ENCODE peak calls at places on chromosomes 13 and 19, in four cellular contexts. L, P, Y and A are unnamed samples.

GRCh38 chr19:58218899-58219298 is 9.8 kb upstream of the ZNF544 start:
- DNase-seq in P (no peak), L (no peak), Y (no peak), A (no peak)

GRCh38 chr13:46968450-46968849 is 71.6 kb upstream of the HTR2A start:
- DNase-seq in Y (no peak), P (no peak), L (no peak), A (no peak)

GRCh38 chr13:112760931-112761330 is 71.1 kb downstream of the ATP11A start:
- DNase-seq in P (no peak), Y (no peak), L (no peak), A (no peak)

GRCh38 chr13:50644081-50644871 is 199.2 kb downstream of the DLEU7 start:
- DNase-seq in Y (no peak), L (no peak), P (peak), A (no peak)

GRCh38 chr19:48968813-48969218 is 3.7 kb downstream of the FTL start:
- DNase-seq in Y (no peak), P (no peak), L (no peak), A (no peak)

GRCh38 chr19:10848208-10848843 is at the start of gene C19orf38:
- DNase-seq in P (no peak), Y (no peak), L (no peak), A (no peak)

GRCh38 chr13:19957320-19958118 is 1.0 kb upstream of the ZMYM2 start:
- DNase-seq in P (peak), L (peak), Y (peak), A (peak)

GRCh38 chr19:12293771-12294307 is 844 bp downstream of the ZNF44 start:
- DNase-seq in L (peak), P (peak), Y (peak), A (peak)

GRCh38 chr13:41008349-41008980 is 10.7 kb downstream of the ELF1 start:
- DNase-seq in P (peak), Y (no peak), L (no peak), A (no peak)

GRCh38 chr19:51751655-51752054 is at the start of gene FPR1:
- DNase-seq in L (no peak), Y (no peak), P (peak), A (no peak)

GRCh38 chr19:3179739-3180293 is 1.2 kb downstream of the S1PR4 start:
- DNase-seq in P (no peak), Y (no peak), L (no peak), A (no peak)

GRCh38 chr13:41802684-41803554 is 158.0 kb downstream of the VWA8 start:
- DNase-seq in Y (no peak), P (peak), L (no peak), A (no peak)

GRCh38 chr19:18436651-18437478 is 1.1 kb downstream of the ISYNA1 start:
- DNase-seq in Y (no peak), L (peak), P (no peak), A (peak)

GRCh38 chr19:912181-913079 is 589 bp downstream of the R3HDM4 start:
- DNase-seq in L (no peak), Y (no peak), P (peak), A (no peak)

GRCh38 chr13:86080340-86080995 is 281.2 kb upstream of the SLITRK6 start:
- DNase-seq in P (no peak), Y (no peak), L (no peak), A (no peak)

GRCh38 chr13:113946409-113947181 is 27.3 kb downstream of the C13orf46 start:
- DNase-seq in L (peak), P (no peak), Y (no peak), A (no peak)

GRCh38 chr19:30557212-30557611 is 185.0 kb downstream of the ZNF536 start:
- DNase-seq in Y (no peak), P (no peak), L (no peak), A (no peak)

GRCh38 chr13:20550799-20551198 is 16.2 kb upstream of the IFT88 start:
- DNase-seq in Y (no peak), L (no peak), P (no peak), A (no peak)

GRCh38 chr19:3024509-3024869 is 4.6 kb downstream of the TLE2 start:
- DNase-seq in L (no peak), Y (no peak), P (no peak), A (no peak)

GRCh38 chr13:102191951-102192461 is 209.8 kb downstream of the FGF14 start:
- DNase-seq in L (no peak), P (peak), Y (no peak), A (no peak)

GRCh38 chr13:28237944-28238343 is 99.6 kb downstream of the PAN3 start:
- DNase-seq in L (no peak), P (no peak), Y (no peak), A (no peak)

DNA sequence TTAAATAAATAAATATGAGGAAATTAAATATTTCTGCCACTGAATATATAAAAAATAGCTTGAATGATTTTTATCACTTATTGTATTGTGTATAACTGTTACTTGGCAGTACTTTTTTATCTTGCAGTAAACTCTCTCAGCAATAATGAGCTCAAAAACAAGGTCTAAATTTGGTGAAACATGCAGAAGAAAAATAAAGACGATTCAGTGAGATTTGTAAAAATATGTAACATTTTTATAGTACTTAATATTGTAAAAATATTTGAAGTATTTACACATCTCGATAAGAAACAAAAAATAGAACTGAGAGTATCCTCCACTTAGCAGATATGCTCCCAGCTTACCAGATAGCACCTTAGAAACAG is 120.6 kb upstream of the MLNR start:
- DNase-seq in P (no peak), Y (no peak), L (no peak), A (no peak)
- TF ChIP-seq CTCF in P (no peak), Y (no peak), L (no peak), A (no peak)

DNA sequence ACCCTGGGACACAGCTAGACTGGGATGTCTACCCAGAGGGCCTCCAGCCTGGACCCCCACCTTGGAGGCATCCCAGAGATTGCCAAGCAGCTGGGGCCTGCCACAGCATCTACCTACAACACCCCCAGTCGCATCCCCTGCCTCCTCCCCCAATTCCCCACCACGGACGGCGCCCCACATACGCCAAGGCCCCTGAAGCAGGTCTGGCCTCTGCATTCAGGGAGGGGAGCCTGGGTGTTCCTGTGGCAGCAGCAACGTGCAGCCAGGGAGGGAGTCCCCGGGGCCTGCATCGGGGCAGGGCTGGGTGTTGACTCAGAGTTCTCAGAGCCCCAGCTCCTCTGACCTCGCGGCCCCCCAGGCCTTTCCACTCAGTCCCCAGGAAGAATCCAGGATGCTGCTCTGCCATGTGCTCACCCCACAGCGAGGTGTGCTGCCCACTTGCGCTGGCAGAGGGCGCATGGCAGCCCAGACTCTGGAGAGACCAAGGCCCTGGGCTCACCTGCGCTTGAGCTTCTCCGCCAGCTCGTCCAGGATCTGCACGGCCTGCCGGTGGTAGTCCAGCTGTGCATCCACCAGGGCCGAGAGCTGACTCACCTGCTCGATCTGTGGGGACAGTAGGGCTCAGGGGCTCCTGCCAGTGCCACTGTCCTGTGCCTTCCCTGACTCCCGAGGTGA is 19.6 kb downstream of the MPND start:
- DNase-seq in L (no peak), P (no peak), Y (no peak), A (no peak)
- TF ChIP-seq CTCF in L (no peak), P (peak), Y (no peak), A (peak)

GRCh38 chr13:24280722-24281121 is 28.7 kb upstream of the C1QTNF9 start:
- DNase-seq in P (no peak), L (no peak), Y (no peak), A (no peak)

GRCh38 chr13:24279267-24279666 is 30.1 kb upstream of the C1QTNF9 start:
- DNase-seq in L (no peak), Y (no peak), P (no peak), A (no peak)

GRCh38 chr13:24282256-24282655 is 27.1 kb upstream of the C1QTNF9 start:
- DNase-seq in P (no peak), L (no peak), Y (no peak), A (no peak)

GRCh38 chr13:24279706-24280105 is 29.7 kb upstream of the C1QTNF9 start:
- DNase-seq in L (no peak), Y (no peak), P (no peak), A (no peak)

DNA sequence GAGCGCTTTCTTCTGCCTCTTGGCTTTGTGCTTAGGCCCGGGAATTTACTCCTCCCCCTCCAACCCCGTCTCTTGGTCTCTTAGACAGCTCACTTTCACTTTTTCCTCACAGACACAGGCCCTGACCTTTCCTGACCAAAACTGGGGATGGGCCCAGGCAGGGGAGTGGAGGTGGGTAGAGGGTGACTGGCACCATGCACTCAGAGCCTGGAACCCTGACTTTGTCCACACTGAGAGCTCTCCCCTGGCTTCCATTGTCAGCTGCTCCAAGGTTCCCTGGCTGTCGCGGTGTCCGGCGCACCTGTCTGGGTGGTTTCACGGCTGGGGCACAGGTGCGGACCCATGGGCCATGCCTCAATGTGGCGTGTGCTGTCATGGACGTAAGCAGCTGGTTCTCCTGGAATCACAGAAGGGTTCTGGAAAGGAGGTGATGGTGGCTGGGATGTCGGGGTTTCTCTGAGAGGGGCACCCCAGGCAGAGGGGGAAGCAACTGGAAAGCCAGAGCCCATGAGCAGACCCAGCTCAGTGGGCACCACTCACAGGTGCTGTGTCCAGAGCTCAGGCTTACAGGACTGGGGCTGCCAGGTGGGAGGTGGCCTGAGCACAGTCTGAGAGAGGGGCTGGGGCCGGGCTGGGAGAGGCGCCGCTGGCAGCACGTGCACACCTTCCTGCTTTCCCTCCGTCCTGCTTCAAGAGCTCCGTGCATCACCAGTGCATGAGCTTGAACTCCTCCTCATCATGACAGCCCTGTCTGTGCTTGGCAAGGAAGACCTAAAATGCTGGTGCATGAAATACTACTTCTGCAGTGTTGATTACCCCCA is 28.0 kb upstream of the C1QTNF9 start:
- DNase-seq in Y (no peak), L (no peak), P (no peak), A (no peak)
- TF ChIP-seq CTCF in Y (no peak), L (no peak), P (no peak), A (no peak)

DNA sequence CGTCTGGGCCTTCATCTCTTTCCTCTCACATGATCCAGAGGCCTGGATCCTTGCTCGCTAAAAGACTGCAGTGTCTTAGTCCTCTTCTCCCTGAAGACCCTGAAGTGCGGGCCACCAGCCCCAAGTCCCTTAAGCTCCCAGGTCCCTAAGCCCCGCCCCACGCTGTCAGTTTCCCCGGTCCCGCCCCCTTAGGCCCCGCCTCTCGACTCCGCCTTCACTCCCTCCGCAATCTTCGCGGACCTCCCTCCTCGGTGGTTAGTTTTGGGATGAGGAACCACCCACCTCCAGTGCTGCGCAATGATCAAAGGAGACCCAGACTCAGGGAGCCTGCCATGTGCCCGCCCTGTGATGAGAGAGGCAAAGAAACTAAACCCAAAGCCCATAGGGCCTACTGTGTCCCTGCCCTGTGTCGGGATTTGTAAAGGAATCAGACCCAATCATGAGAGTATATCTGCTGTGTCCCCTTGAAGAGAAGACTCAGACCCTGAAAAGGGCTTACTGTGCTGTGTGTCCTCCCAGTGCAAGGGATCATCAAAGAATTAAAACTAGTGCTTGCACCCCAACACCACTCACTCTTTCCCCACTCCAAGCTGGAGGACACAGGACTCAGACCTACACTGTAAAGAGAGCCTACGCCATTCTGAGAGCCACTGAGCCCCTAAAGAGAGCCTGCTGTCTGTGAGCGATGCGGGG is 3.0 kb upstream of the COX6B1 start:
- DNase-seq in L (peak), P (peak), Y (peak), A (no peak)
- TF ChIP-seq CTCF in L (no peak), P (no peak), Y (no peak), A (no peak)